ENCODE peak calls at places on chromosome 7, in six cellular contexts. H is CD8-positive, alpha-beta T cell; Z is HL-60; I is WERI-Rb-1; V is breast epithelium; K is AG04450. N is an unnamed sample.

GRCh38 chr7:14894826-14895225 is 7.7 kb downstream of the DGKB start:
- DNase-seq in I (no peak), H (no peak), Z (no peak), K (no peak), V (no peak), N (no peak)

GRCh38 chr7:107387573-107388219 is 82.2 kb upstream of the GPR22 start:
- DNase-seq in H (no peak), V (no peak), Z (no peak), K (peak; percentile 59), I (no peak), N (no peak)

GRCh38 chr7:98616381-98617050 is 569 bp upstream of the NPTX2 start:
- DNase-seq in H (no peak), I (no peak), Z (no peak), K (no peak), V (no peak), N (no peak)

GRCh38 chr7:135389971-135390370 is 119.9 kb downstream of the CNOT4 start:
- DNase-seq in K (no peak), I (no peak), V (no peak), Z (no peak), H (no peak), N (no peak)

GRCh38 chr7:107564553-107565298 is 955 bp downstream of the DUS4L start:
- DNase-seq in I (no peak), H (no peak), Z (no peak), K (peak; percentile 59), V (no peak), N (no peak)

GRCh38 chr7:20330176-20330796 is 414 bp upstream of the ITGB8 start:
- DNase-seq in K (peak; percentile 84), H (no peak), Z (peak; percentile 39), I (peak; percentile 66), V (peak; percentile 89), N (no peak)

GRCh38 chr7:44286618-44287487 is 38.5 kb downstream of the CAMK2B start:
- DNase-seq in K (no peak), H (no peak), V (peak; percentile 25), Z (no peak), I (peak; percentile 9), N (no peak)

GRCh38 chr7:95686109-95686508 is 86.2 kb upstream of the DYNC1I1 start:
- DNase-seq in V (no peak), I (peak; percentile 56), K (peak; percentile 11), Z (peak; percentile 19), H (no peak), N (no peak)

GRCh38 chr7:570801-571070 is 51.1 kb upstream of the PDGFA start:
- DNase-seq in Z (no peak), H (no peak), K (no peak), I (no peak), V (no peak), N (no peak)

GRCh38 chr7:1619152-1620079 is 49.6 kb upstream of the PSMG3 start:
- DNase-seq in V (no peak), H (no peak), Z (no peak), K (no peak), I (no peak), N (no peak)

GRCh38 chr7:2159176-2159520 is 73.6 kb downstream of the MAD1L1 start:
- DNase-seq in H (no peak), I (no peak), Z (no peak), K (no peak), V (no peak), N (no peak)

GRCh38 chr7:70545214-70545613 is 586.7 kb upstream of the GALNT17 start:
- DNase-seq in K (no peak), H (no peak), I (no peak), V (no peak), Z (no peak), N (no peak)

DNA sequence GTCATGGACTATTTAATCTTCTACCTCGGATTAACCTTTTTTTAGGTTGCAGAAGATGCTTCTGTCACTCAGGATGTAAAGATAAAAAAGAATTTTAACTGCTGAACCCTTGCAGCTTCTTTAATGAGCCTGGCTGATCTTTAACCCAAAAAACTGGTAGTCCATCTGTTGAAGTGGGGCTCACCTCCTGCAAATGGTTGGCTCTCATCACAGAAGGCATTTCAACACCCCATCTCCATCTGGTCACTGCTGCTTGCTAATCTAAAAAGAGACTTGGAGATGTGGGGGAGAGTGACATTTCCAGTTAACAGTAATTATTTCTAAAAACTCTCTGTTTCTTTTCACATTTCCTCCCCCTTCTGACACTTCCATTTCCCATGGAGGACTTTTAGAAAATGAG is 208.6 kb downstream of the LHFPL3 start:
- DNase-seq in I (no peak), V (no peak), H (no peak), K (no peak), Z (no peak), N (no peak)
- H3K27ac ChIP-seq in I (no peak overlapping the region), V (no peak overlapping the region), H (no peak overlapping the region), K (no peak overlapping the region), Z (no peak overlapping the region), N (no peak overlapping the region)

DNA sequence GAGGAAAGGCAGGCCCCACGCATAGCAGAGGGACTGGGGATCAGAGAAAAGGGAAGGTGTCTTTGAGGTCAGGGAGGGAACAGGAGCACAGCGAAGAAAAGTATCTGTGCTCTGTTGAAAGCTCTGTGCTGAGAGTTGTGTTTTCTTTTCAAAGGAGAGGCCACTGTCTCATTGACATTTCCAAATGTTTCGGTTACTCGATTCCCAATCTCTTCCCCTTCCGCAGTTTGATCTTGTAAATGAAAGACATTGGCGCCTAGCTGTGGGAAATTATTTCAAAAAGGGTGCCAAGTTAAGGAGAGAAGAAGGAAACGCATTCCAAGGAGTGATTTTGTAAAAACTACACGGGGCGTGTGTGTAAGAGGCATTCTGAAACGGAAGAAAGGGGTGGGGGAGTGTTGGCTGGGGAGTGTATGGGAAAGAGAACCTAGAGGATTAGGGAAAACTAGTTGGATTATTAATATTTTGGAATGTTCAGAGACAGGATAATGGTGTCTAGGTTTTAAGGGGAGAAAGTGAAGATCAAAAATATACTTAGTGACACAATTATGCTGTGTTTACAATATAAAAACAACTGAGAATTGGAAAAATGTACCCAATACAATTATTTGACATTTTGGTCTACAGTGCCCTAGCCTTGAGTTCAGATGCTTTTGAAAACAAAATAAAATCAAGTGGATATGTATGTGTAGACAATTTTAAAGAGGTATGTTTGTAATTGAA is 727 bp downstream of the KLHDC10 start:
- DNase-seq in I (no peak), V (no peak), K (no peak), H (no peak), Z (peak; percentile 59), N (no peak)
- H3K27ac ChIP-seq in I (peak overlapping the region; percentile 82), V (peak overlapping the region; percentile 95), K (peak overlapping the region; percentile 24), H (peak overlapping the region; percentile 76), Z (peak overlapping the region; percentile 80), N (peak overlapping the region; percentile 14)

GRCh38 chr7:143974457-143974856 is 19.8 kb downstream of the OR2F1 start:
- DNase-seq in V (no peak), Z (no peak), K (no peak), I (no peak), H (no peak), N (no peak)
- H3K27ac ChIP-seq in V (no peak overlapping the region), Z (no peak overlapping the region), K (no peak overlapping the region), I (no peak overlapping the region), H (no peak overlapping the region), N (no peak overlapping the region)

GRCh38 chr7:130371059-130371458 is 9.2 kb upstream of the CPA1 start:
- DNase-seq in I (no peak), V (no peak), H (no peak), Z (no peak), K (no peak), N (no peak)
- H3K27ac ChIP-seq in I (no peak overlapping the region), V (peak overlapping the region; percentile 96), H (no peak overlapping the region), Z (no peak overlapping the region), K (peak overlapping the region; percentile 31), N (no peak overlapping the region)

GRCh38 chr7:123649956-123650355 is 5.7 kb upstream of the LMOD2 start:
- DNase-seq in V (no peak), I (no peak), K (no peak), H (no peak), Z (no peak), N (no peak)

GRCh38 chr7:123650595-123650994 is 5.1 kb upstream of the LMOD2 start:
- DNase-seq in K (no peak), V (no peak), I (no peak), H (no peak), Z (no peak), N (no peak)

GRCh38 chr7:123653162-123653561 is 2.5 kb upstream of the LMOD2 start:
- DNase-seq in I (no peak), V (no peak), K (no peak), Z (no peak), H (no peak), N (no peak)

GRCh38 chr7:123655614-123656013 is at the start of gene LMOD2:
- DNase-seq in H (no peak), I (no peak), K (no peak), V (no peak), Z (no peak), N (no peak)

DNA sequence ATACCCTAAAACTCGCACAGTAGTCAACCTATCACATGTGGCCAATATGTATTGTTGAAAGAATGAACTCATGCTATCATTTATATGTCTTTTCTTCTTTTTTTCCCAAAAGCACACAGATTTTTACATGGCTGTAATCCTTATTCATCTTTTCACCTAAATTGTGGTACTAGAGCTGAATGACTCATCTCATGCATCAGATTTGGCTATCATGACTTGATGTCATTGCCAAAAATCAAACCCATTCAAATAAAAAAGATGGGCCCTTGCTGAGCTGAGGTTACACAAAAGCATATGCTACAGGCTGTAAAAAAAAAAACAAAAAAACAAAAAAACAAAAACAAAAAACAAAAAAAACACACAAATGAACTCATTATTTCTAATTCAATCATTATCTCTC is 3.3 kb upstream of the LMOD2 start:
- DNase-seq in Z (no peak), H (no peak), I (no peak), K (no peak), V (no peak), N (no peak)
- H3K27ac ChIP-seq in Z (no peak overlapping the region), H (no peak overlapping the region), I (no peak overlapping the region), K (no peak overlapping the region), V (no peak overlapping the region), N (no peak overlapping the region)

DNA sequence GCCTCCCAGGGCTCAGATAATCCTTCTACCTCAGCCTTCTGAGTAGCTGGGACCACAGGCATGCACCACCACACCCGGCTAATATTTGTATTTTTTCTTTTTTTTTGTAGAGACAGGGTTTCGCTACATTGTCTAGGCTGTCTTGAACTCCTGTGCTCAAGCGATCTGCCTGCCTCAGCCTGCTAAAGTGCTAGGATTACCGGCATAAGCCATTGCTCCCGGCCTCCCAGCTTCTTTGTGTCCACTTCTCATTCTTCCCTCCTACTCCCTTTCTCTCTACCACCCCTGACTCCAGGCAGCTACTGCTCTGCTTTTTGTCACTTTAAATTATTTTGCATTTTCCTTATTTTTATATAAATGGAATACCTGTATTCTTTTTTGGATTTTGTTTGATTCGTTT is 83.4 kb downstream of the PALS2 start:
- DNase-seq in I (no peak), K (no peak), H (no peak), V (no peak), Z (no peak), N (no peak)
- H3K27ac ChIP-seq in I (no peak overlapping the region), K (no peak overlapping the region), H (no peak overlapping the region), V (no peak overlapping the region), Z (no peak overlapping the region), N (no peak overlapping the region)

DNA sequence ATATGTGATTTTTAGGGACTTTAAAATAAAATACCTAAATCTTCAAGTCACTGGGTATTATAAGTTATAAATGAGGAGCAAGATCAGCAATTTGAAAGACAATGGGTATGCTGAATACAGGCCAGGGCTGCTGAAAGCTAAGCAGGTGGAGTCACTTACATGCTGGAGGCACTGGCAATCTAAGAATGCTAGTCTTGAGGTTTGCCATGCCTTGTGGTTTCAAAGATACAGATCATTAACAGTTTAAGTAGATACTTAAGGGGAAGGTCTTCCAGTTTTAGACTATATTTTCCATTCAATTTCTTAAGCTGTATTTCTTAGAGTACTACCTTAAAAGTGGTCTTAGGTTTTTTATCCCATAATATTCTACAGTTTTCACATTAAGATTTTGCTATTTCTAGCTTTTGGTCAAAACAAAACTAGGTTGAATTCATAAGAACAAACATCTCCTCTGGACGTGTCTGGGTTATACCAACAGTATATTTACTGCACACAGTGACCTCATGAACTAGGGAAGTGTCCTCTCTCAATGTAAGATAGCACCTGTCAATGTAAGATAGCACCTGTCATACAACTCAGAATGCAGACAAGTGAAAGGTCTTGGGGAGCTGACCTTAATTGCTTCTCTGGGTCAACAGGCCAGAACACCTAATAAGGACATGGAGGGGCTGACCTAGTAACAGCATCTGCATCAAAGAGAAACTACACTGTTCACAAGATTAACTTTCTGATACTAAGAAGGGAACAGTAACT is 2.0 kb downstream of the SRI start:
- DNase-seq in Z (no peak), H (no peak), I (no peak), K (no peak), V (no peak), N (no peak)
- H3K27ac ChIP-seq in Z (peak overlapping the region; percentile 86), H (peak overlapping the region; percentile 73), I (no peak overlapping the region), K (no peak overlapping the region), V (peak overlapping the region; percentile 92), N (no peak overlapping the region)

N was measured in SK-N-MC.